ENCODE peak calls at places on chromosomes 16 and 17, in four cellular contexts. Y, K, U and P are unnamed samples.

GRCh38 chr16:27935076-27935475 is 128.4 kb downstream of the GSG1L start:
- DNase-seq in Y (no peak), K (no peak), U (no peak), P (no peak)

GRCh38 chr17:12955521-12955920 is 62.3 kb downstream of the ELAC2 start:
- DNase-seq in Y (no peak), K (no peak), U (no peak), P (no peak)

GRCh38 chr16:66961065-66961744 is at the start of gene CES3:
- DNase-seq in Y (peak; percentile 36), K (peak; percentile 59), U (peak; percentile 68), P (peak; percentile 62)

GRCh38 chr17:58470356-58470755 is 17.9 kb downstream of the HSF5 start:
- DNase-seq in Y (no peak), K (no peak), U (no peak), P (no peak)

GRCh38 chr17:78709119-78709681 is 72.9 kb downstream of the CYTH1 start:
- DNase-seq in Y (peak; percentile 21), K (no peak), U (no peak), P (peak; percentile 84)

GRCh38 chr17:66255112-66255511 is 25.9 kb upstream of the APOH start:
- DNase-seq in Y (peak; percentile 71), K (peak; percentile 86), U (no peak), P (peak; percentile 16)

GRCh38 chr16:4937782-4938682 is 1.1 kb upstream of the PPL start:
- DNase-seq in Y (no peak), K (no peak), U (no peak), P (no peak)

GRCh38 chr17:82244413-82245140 is 15.7 kb downstream of the SLC16A3 start:
- DNase-seq in Y (no peak), K (peak; percentile 68), U (no peak), P (no peak)

GRCh38 chr17:6558276-6558675 is 1.9 kb upstream of the PITPNM3 start:
- DNase-seq in Y (no peak), K (no peak), U (no peak), P (no peak)

GRCh38 chr16:27317320-27317719 is 3.5 kb downstream of the IL4R start:
- DNase-seq in Y (no peak), K (no peak), U (peak; percentile 48), P (no peak)

GRCh38 chr16:660132-660458 is 7.8 kb upstream of the RHOT2 start:
- DNase-seq in Y (no peak), K (no peak), U (no peak), P (no peak)

GRCh38 chr17:80957461-80957941 is 34.1 kb upstream of the CHMP6 start:
- DNase-seq in Y (no peak), K (no peak), U (no peak), P (peak; percentile 3)

GRCh38 chr17:71699907-71700306 is 420.9 kb upstream of the SOX9 start:
- DNase-seq in Y (no peak), K (no peak), U (no peak), P (no peak)
- H3K4me3 ChIP-seq in Y (no peak overlapping the region), K (no peak overlapping the region), U (no peak overlapping the region), P (no peak overlapping the region)

GRCh38 chr16:88941933-88942909 is 34.8 kb downstream of the CBFA2T3 start:
- DNase-seq in Y (peak; percentile 42), K (no peak), U (peak; percentile 66), P (peak; percentile 72)
- H3K4me3 ChIP-seq in Y (no peak overlapping the region), K (no peak overlapping the region), U (no peak overlapping the region), P (no peak overlapping the region)

GRCh38 chr16:69522732-69523404 is 42.9 kb upstream of the NFAT5 start:
- DNase-seq in Y (no peak), K (no peak), U (no peak), P (no peak)
- H3K4me3 ChIP-seq in Y (no peak overlapping the region), K (no peak overlapping the region), U (no peak overlapping the region), P (no peak overlapping the region)

GRCh38 chr16:81601008-81601428 is 156.4 kb downstream of the CMIP start:
- DNase-seq in Y (no peak), K (peak; percentile 60), U (no peak), P (no peak)
- H3K4me3 ChIP-seq in Y (no peak overlapping the region), K (no peak overlapping the region), U (no peak overlapping the region), P (no peak overlapping the region)

GRCh38 chr17:48589831-48590602 is at the start of gene HOXB3:
- DNase-seq in Y (no peak), K (no peak), U (no peak), P (no peak)

GRCh38 chr17:48589060-48589830 is 796 bp downstream of the HOXB3 start:
- DNase-seq in Y (no peak), K (no peak), U (no peak), P (no peak)

GRCh38 chr17:48591435-48592077 is 1.5 kb upstream of the HOXB3 start:
- DNase-seq in Y (no peak), K (no peak), U (no peak), P (no peak)

GRCh38 chr17:48592097-48592496 is 1.5 kb downstream of the HOXB5 start:
- DNase-seq in Y (no peak), K (no peak), U (no peak), P (no peak)

DNA sequence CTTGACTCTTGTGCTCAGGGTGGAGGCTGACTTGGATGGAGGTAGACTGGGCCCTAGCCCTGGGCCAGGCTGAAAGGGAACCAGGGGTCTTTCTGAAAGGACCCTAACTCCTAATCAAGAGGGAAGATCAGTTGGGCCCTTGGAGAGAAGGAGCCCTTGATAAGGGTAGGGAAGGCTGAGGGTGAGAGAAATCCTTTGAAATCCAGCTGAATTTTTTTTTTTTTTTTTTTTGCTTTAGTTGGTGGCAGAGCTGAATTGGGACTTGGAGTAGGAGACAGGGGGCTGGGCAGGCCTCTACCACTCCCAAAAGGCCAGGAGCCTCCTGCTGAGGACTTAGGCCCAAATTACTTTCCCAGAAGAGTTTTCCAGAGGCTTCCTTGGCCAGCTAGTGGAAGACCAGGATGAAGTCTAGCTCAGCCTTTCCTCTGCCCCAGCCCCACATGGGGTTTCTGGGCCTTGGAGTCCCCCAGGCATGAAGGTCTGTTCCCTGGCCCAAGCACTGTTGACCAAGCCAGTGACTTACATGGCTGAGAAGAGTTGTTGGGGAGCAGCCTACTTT is 641 bp upstream of the HOXB3 start:
- DNase-seq in Y (no peak), K (no peak), U (no peak), P (no peak)
- H3K4me3 ChIP-seq in Y (no peak overlapping the region), K (no peak overlapping the region), U (no peak overlapping the region), P (no peak overlapping the region)